ENCODE peak calls at places on chromosomes 5 and 9, in four cellular contexts. J is H1, S is SK-N-SH, N is K562. X is an unnamed sample.

GRCh38 chr5:83972236-83972635 is 251.6 kb upstream of the HAPLN1 start:
- DNase-seq in S (no peak), N (no peak), J (no peak), X (no peak)

GRCh38 chr5:143801251-143801650 is 10.7 kb upstream of the HMHB1 start:
- DNase-seq in J (no peak), S (no peak), N (no peak), X (no peak)

GRCh38 chr5:34552686-34553085 is 103.4 kb upstream of the RAI14 start:
- DNase-seq in N (no peak), S (no peak), J (no peak), X (no peak)

GRCh38 chr5:178818094-178818493 is 41.7 kb upstream of the ZNF354B start:
- DNase-seq in J (no peak), S (peak; percentile 76), N (no peak), X (no peak)

GRCh38 chr9:99582768-99583167 is 238.9 kb upstream of the NR4A3 start:
- DNase-seq in S (no peak), N (no peak), J (no peak), X (no peak)

GRCh38 chr5:60842859-60843692 is 993 bp downstream of the ELOVL7 start:
- DNase-seq in N (no peak), S (peak; percentile 55), J (no peak), X (peak; percentile 35)

GRCh38 chr5:89313804-89314588 is 431.0 kb upstream of the MEF2C start:
- DNase-seq in N (peak; percentile 10), J (no peak), S (no peak), X (no peak)

GRCh38 chr9:130036099-130036498 is 6.9 kb downstream of the FNBP1 start:
- DNase-seq in J (no peak), S (no peak), N (no peak), X (no peak)

GRCh38 chr9:87386490-87386889 is 111.2 kb upstream of the DAPK1 start:
- DNase-seq in J (no peak), N (no peak), S (no peak), X (no peak)
- TF ChIP-seq TEAD4 in J (no peak), N (no peak), S (no peak), X (no peak)

DNA sequence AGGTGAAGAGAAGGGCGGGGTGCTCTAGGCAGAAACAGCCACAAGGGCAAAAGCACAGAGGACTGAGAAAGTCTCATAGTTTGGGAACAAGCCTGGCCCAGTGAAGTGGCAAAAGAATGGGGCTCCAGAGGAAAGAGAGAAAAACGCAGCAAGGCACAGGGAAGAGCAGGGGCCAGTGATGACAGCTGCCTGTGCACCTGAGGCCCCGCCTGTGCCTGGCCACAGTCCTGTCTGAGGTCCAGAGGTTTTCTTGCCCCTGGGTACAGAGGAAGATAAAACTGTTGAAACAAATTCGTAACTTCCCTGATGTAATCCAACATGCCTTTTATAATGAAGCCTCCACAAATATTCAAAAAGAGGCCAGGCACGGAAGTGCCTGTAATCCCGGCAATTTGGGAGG is 22.0 kb downstream of the FRRS1L start:
- DNase-seq in J (no peak), S (no peak), N (no peak), X (no peak)
- TF ChIP-seq TEAD4 in J (no peak), S (no peak), N (no peak), X (no peak)

DNA sequence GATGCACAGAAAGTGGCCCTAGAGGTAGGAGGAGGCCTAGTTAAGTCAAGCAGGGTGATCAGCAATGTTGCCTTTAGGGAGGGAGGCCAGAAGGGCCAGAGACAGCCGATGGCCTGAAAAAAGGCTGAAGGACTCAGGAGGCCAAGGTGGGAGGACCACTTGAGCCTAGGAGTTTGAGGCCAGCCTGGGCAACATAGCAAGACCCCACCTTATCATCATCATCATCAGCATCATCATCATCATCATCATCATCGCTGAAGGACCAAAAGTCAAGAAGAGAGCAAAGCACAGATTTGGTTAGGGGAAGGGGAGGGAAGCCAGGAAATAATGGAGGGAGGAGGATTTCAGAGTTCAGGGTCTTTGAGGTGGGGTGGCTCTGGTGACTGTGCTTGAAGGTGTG is 74.3 kb downstream of the RALGPS1 start:
- DNase-seq in J (no peak), N (no peak), S (no peak), X (no peak)
- TF ChIP-seq TEAD4 in J (no peak), N (no peak), S (no peak), X (no peak)

GRCh38 chr5:77628840-77629552 is 9.5 kb downstream of the OTP start:
- DNase-seq in J (no peak), N (no peak), S (peak; percentile 62), X (no peak)
- TF ChIP-seq TEAD4 in J (no peak), N (no peak), S (no peak), X (no peak)

GRCh38 chr9:120650352-120650751 is 63.9 kb downstream of the MEGF9 start:
- DNase-seq in S (no peak), N (no peak), J (no peak), X (no peak)

GRCh38 chr9:120653762-120654161 is 60.5 kb downstream of the MEGF9 start:
- DNase-seq in N (no peak), J (no peak), S (no peak), X (no peak)

GRCh38 chr9:120655005-120655622 is 59.2 kb downstream of the MEGF9 start:
- DNase-seq in J (no peak), N (no peak), S (no peak), X (no peak)

GRCh38 chr9:120652902-120653301 is 61.4 kb downstream of the MEGF9 start:
- DNase-seq in N (no peak), J (no peak), S (no peak), X (no peak)

DNA sequence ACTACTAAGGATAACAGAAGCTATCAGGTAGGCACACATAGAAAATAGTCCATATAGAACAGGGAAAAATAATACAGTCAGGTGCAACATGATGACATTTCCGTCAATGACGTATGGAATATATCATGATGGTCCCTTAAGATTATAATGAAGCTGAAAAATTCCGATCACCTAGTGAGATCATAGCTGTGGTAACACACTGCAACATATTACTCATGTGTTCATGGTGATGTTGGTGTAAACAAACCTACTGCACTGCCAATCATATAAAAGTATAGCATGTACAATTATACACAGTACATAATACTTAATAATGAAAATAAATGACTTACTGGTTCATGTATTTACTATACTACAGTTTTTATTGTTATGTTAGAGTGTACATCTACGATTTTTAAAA is 60.0 kb downstream of the MEGF9 start:
- DNase-seq in J (no peak), S (no peak), N (no peak), X (no peak)
- TF ChIP-seq TEAD4 in J (no peak), S (no peak), N (no peak), X (no peak)

GRCh38 chr9:135456436-135457104 is 23.0 kb upstream of the PPP1R26 start:
- DNase-seq in N (no peak), S (peak; percentile 54), J (no peak), X (no peak)
- TF ChIP-seq TEAD4 in N (no peak), S (no peak), J (no peak), X (no peak)